ENCODE peak calls at places on chromosomes 13 and 19, in seven cellular contexts. One of them, this sample, is unnamed.
A peak's percentile ranks its signal among the peaks of the same experiment; 100 is the strongest.

GRCh38 chr19:52961981-52962380 is 700 bp downstream of the ZNF816 start:
- DNase-seq in LNCaP clone FGC: no peak
- DNase-seq in NT2/D1: no peak
- DNase-seq in tibial artery: no peak
- DNase-seq in A549: no peak
- DNase-seq in Jurkat, Clone E6-1: no peak
- DNase-seq in colonic mucosa: no peak
- DNase-seq in this sample: no peak

GRCh38 chr13:20843177-20843576 is 59.4 kb downstream of the XPO4 start:
- DNase-seq in LNCaP clone FGC: peak; percentile 46
- DNase-seq in NT2/D1: no peak
- DNase-seq in tibial artery: no peak
- DNase-seq in A549: no peak
- DNase-seq in Jurkat, Clone E6-1: no peak
- DNase-seq in colonic mucosa: no peak
- DNase-seq in this sample: no peak

GRCh38 chr19:29528946-29529645 is 3.3 kb downstream of the VSTM2B start:
- DNase-seq in LNCaP clone FGC: no peak
- DNase-seq in NT2/D1: no peak
- DNase-seq in tibial artery: no peak
- DNase-seq in A549: peak; percentile 54
- DNase-seq in Jurkat, Clone E6-1: no peak
- DNase-seq in colonic mucosa: no peak
- DNase-seq in this sample: no peak

GRCh38 chr19:30871979-30872378 is 477.3 kb downstream of the TSHZ3 start:
- DNase-seq in LNCaP clone FGC: no peak
- DNase-seq in NT2/D1: no peak
- DNase-seq in tibial artery: no peak
- DNase-seq in A549: no peak
- DNase-seq in Jurkat, Clone E6-1: no peak
- DNase-seq in colonic mucosa: no peak
- DNase-seq in this sample: no peak

GRCh38 chr19:4482721-4483120 is 10.6 kb downstream of the HDGFL2 start:
- DNase-seq in LNCaP clone FGC: no peak
- DNase-seq in NT2/D1: no peak
- DNase-seq in tibial artery: no peak
- DNase-seq in A549: no peak
- DNase-seq in Jurkat, Clone E6-1: no peak
- DNase-seq in colonic mucosa: no peak
- DNase-seq in this sample: no peak

GRCh38 chr13:39406688-39407087 is 196.3 kb downstream of the LHFPL6 start:
- DNase-seq in LNCaP clone FGC: no peak
- DNase-seq in NT2/D1: no peak
- DNase-seq in tibial artery: no peak
- DNase-seq in A549: no peak
- DNase-seq in Jurkat, Clone E6-1: peak; percentile 20
- DNase-seq in colonic mucosa: no peak
- DNase-seq in this sample: no peak

GRCh38 chr19:19224852-19225494 is 13.2 kb downstream of the NCAN start:
- DNase-seq in LNCaP clone FGC: peak; percentile 48
- DNase-seq in NT2/D1: peak; percentile 73
- DNase-seq in tibial artery: peak; percentile 69
- DNase-seq in A549: peak; percentile 92
- DNase-seq in Jurkat, Clone E6-1: peak; percentile 57
- DNase-seq in colonic mucosa: peak; percentile 80
- DNase-seq in this sample: peak; percentile 74

GRCh38 chr13:87884874-87885273 is 213.7 kb downstream of the SLITRK5 start:
- DNase-seq in LNCaP clone FGC: no peak
- DNase-seq in NT2/D1: peak; percentile 30
- DNase-seq in tibial artery: no peak
- DNase-seq in A549: no peak
- DNase-seq in Jurkat, Clone E6-1: no peak
- DNase-seq in colonic mucosa: no peak
- DNase-seq in this sample: no peak

GRCh38 chr19:5687360-5688198 is 2.5 kb upstream of the RPL36 start:
- DNase-seq in LNCaP clone FGC: no peak
- DNase-seq in NT2/D1: no peak
- DNase-seq in tibial artery: no peak
- DNase-seq in A549: no peak
- DNase-seq in Jurkat, Clone E6-1: no peak
- DNase-seq in colonic mucosa: no peak
- DNase-seq in this sample: no peak

GRCh38 chr13:28204043-28204442 is 65.7 kb downstream of the PAN3 start:
- DNase-seq in LNCaP clone FGC: no peak
- DNase-seq in NT2/D1: no peak
- DNase-seq in tibial artery: no peak
- DNase-seq in A549: no peak
- DNase-seq in Jurkat, Clone E6-1: no peak
- DNase-seq in colonic mucosa: no peak
- DNase-seq in this sample: no peak

GRCh38 chr19:5580116-5580515 is 12.4 kb upstream of the TINCR start:
- DNase-seq in LNCaP clone FGC: no peak
- DNase-seq in NT2/D1: no peak
- DNase-seq in tibial artery: no peak
- DNase-seq in A549: no peak
- DNase-seq in Jurkat, Clone E6-1: no peak
- DNase-seq in colonic mucosa: no peak
- DNase-seq in this sample: no peak

GRCh38 chr13:106133025-106133424 is 402.4 kb downstream of the EFNB2 start:
- DNase-seq in LNCaP clone FGC: no peak
- DNase-seq in NT2/D1: no peak
- DNase-seq in tibial artery: no peak
- DNase-seq in A549: no peak
- DNase-seq in Jurkat, Clone E6-1: no peak
- DNase-seq in colonic mucosa: no peak
- DNase-seq in this sample: no peak

GRCh38 chr19:19105365-19106060 is 32.8 kb downstream of the TMEM161A start:
- DNase-seq in LNCaP clone FGC: no peak
- DNase-seq in NT2/D1: peak; percentile 63
- DNase-seq in tibial artery: no peak
- DNase-seq in A549: peak; percentile 48
- DNase-seq in Jurkat, Clone E6-1: no peak
- DNase-seq in colonic mucosa: peak; percentile 74
- DNase-seq in this sample: no peak

GRCh38 chr13:107554355-107554905 is 660.9 kb downstream of the LIG4 start:
- DNase-seq in LNCaP clone FGC: no peak
- DNase-seq in NT2/D1: no peak
- DNase-seq in tibial artery: no peak
- DNase-seq in A549: no peak
- DNase-seq in Jurkat, Clone E6-1: no peak
- DNase-seq in colonic mucosa: no peak
- DNase-seq in this sample: no peak

GRCh38 chr19:2548966-2549365 is 73.0 kb downstream of the GADD45B start:
- DNase-seq in LNCaP clone FGC: no peak
- DNase-seq in NT2/D1: no peak
- DNase-seq in tibial artery: peak; percentile 60
- DNase-seq in A549: no peak
- DNase-seq in Jurkat, Clone E6-1: no peak
- DNase-seq in colonic mucosa: no peak
- DNase-seq in this sample: no peak

GRCh38 chr13:93254775-93255174 is 28.2 kb downstream of the GPC6 start:
- DNase-seq in LNCaP clone FGC: no peak
- DNase-seq in NT2/D1: no peak
- DNase-seq in tibial artery: no peak
- DNase-seq in A549: no peak
- DNase-seq in Jurkat, Clone E6-1: no peak
- DNase-seq in colonic mucosa: no peak
- DNase-seq in this sample: no peak

GRCh38 chr19:40191836-40192646 is 815 bp downstream of the MAP3K10 start:
- DNase-seq in LNCaP clone FGC: no peak
- DNase-seq in NT2/D1: no peak
- DNase-seq in tibial artery: no peak
- DNase-seq in A549: peak; percentile 70
- DNase-seq in Jurkat, Clone E6-1: no peak
- DNase-seq in colonic mucosa: peak; percentile 23
- DNase-seq in this sample: no peak

GRCh38 chr13:87669379-87669978 is 1.7 kb upstream of the SLITRK5 start:
- DNase-seq in LNCaP clone FGC: no peak
- DNase-seq in NT2/D1: no peak
- DNase-seq in tibial artery: no peak
- DNase-seq in A549: no peak
- DNase-seq in Jurkat, Clone E6-1: peak; percentile 55
- DNase-seq in colonic mucosa: no peak
- DNase-seq in this sample: no peak

GRCh38 chr19:12085074-12085818 is 20.7 kb downstream of the ZNF844 start:
- DNase-seq in LNCaP clone FGC: no peak
- DNase-seq in NT2/D1: no peak
- DNase-seq in tibial artery: no peak
- DNase-seq in A549: no peak
- DNase-seq in Jurkat, Clone E6-1: no peak
- DNase-seq in colonic mucosa: no peak
- DNase-seq in this sample: no peak

GRCh38 chr13:112770504-112770903 is 80.7 kb downstream of the ATP11A start:
- DNase-seq in LNCaP clone FGC: no peak
- DNase-seq in NT2/D1: no peak
- DNase-seq in tibial artery: no peak
- DNase-seq in A549: no peak
- DNase-seq in Jurkat, Clone E6-1: no peak
- DNase-seq in colonic mucosa: no peak
- DNase-seq in this sample: no peak

GRCh38 chr13:43263047-43263446 is 239.7 kb downstream of the DNAJC15 start:
- DNase-seq in LNCaP clone FGC: no peak
- DNase-seq in NT2/D1: no peak
- DNase-seq in tibial artery: no peak
- DNase-seq in A549: no peak
- DNase-seq in Jurkat, Clone E6-1: no peak
- DNase-seq in colonic mucosa: no peak
- DNase-seq in this sample: no peak

GRCh38 chr13:102978168-102978567 is 88.0 kb downstream of the SLC10A2 start:
- DNase-seq in LNCaP clone FGC: no peak
- DNase-seq in NT2/D1: no peak
- DNase-seq in tibial artery: no peak
- DNase-seq in A549: no peak
- DNase-seq in Jurkat, Clone E6-1: no peak
- DNase-seq in colonic mucosa: no peak
- DNase-seq in this sample: no peak

DNA sequence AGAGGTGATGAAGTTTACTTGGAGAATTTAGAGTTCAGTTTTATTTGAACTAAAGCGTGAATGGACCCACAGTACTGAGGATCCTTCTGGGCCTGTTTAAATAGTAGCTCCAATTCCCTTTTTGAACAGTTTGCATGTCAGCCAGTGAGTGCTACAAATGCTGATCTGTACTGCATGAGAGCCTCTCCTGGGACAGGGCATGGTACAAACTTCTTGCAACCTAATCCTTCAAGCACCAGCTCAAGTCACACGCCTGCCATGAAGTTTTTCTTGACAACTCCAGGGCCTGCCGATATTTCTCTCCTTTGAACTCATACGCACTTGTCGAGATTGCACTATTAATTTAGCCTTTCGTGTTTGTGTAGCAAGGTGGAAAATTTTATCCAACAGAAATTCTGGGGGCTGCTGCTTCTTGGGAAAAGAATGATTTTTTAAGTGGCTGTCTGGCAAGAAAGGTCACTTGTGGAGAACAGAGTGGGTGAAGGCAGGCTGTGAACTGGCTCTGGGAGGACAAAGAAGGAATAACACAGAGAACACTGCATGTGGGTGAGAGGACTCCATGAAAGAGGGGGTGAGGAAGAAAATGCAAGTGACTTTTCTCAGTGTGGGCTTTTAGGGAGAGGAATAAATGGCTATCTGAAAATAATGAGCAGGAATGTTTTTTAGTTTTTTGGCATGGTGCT is 192.5 kb downstream of the NDFIP2 start:
- DNase-seq in LNCaP clone FGC: no peak
- DNase-seq in NT2/D1: no peak
- DNase-seq in tibial artery: no peak
- DNase-seq in A549: no peak
- DNase-seq in Jurkat, Clone E6-1: no peak
- DNase-seq in colonic mucosa: no peak
- DNase-seq in this sample: no peak
- H3K4me3 ChIP-seq in LNCaP clone FGC: no peak overlapping the region
- H3K4me3 ChIP-seq in NT2/D1: no peak overlapping the region
- H3K4me3 ChIP-seq in tibial artery: no peak overlapping the region
- H3K4me3 ChIP-seq in A549: no peak overlapping the region
- H3K4me3 ChIP-seq in Jurkat, Clone E6-1: no peak overlapping the region
- H3K4me3 ChIP-seq in colonic mucosa: no peak overlapping the region
- H3K4me3 ChIP-seq in this sample: no peak overlapping the region

GRCh38 chr19:1259206-1259872 is 9.8 kb upstream of the CIRBP start:
- DNase-seq in LNCaP clone FGC: no peak
- DNase-seq in NT2/D1: no peak
- DNase-seq in tibial artery: peak; percentile 87
- DNase-seq in A549: peak; percentile 25
- DNase-seq in Jurkat, Clone E6-1: peak; percentile 69
- DNase-seq in colonic mucosa: peak; percentile 86
- DNase-seq in this sample: peak; percentile 83
- H3K4me3 ChIP-seq in LNCaP clone FGC: no peak overlapping the region
- H3K4me3 ChIP-seq in NT2/D1: no peak overlapping the region
- H3K4me3 ChIP-seq in tibial artery: peak overlapping the region; percentile 31
- H3K4me3 ChIP-seq in A549: peak overlapping the region; percentile 29
- H3K4me3 ChIP-seq in Jurkat, Clone E6-1: peak overlapping the region; percentile 50
- H3K4me3 ChIP-seq in colonic mucosa: peak overlapping the region; percentile 54
- H3K4me3 ChIP-seq in this sample: peak overlapping the region; percentile 4

DNA sequence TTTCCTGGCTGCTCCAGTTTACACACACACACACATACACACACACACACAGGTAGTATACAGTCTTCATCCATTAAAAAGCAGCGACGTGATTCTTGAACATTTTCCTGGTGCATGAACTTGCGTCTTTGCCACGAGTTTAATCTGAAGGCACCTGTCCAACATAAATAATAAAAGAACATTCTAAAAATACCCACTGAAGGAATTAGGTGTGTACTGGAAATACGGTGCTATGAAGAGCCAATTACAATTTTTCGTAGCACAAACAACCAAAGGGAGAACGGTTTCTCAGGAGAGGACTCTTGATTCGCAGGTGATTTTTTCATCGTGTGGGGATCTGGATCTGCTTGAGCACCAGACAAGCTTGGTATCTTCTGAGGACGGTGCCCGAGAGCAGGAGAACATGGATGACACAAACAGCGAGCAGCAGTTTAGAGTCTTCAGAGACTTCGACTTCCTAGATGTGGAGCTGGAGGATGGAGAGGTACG is 61.2 kb downstream of the ZAR1L start:
- DNase-seq in LNCaP clone FGC: peak; percentile 88
- DNase-seq in NT2/D1: no peak
- DNase-seq in tibial artery: no peak
- DNase-seq in A549: no peak
- DNase-seq in Jurkat, Clone E6-1: no peak
- DNase-seq in colonic mucosa: peak; percentile 52
- DNase-seq in this sample: no peak
- H3K4me3 ChIP-seq in LNCaP clone FGC: peak overlapping the region; percentile 25
- H3K4me3 ChIP-seq in NT2/D1: no peak overlapping the region
- H3K4me3 ChIP-seq in tibial artery: peak overlapping the region; percentile 48
- H3K4me3 ChIP-seq in A549: no peak overlapping the region
- H3K4me3 ChIP-seq in Jurkat, Clone E6-1: no peak overlapping the region
- H3K4me3 ChIP-seq in colonic mucosa: peak overlapping the region; percentile 7
- H3K4me3 ChIP-seq in this sample: no peak overlapping the region

DNA sequence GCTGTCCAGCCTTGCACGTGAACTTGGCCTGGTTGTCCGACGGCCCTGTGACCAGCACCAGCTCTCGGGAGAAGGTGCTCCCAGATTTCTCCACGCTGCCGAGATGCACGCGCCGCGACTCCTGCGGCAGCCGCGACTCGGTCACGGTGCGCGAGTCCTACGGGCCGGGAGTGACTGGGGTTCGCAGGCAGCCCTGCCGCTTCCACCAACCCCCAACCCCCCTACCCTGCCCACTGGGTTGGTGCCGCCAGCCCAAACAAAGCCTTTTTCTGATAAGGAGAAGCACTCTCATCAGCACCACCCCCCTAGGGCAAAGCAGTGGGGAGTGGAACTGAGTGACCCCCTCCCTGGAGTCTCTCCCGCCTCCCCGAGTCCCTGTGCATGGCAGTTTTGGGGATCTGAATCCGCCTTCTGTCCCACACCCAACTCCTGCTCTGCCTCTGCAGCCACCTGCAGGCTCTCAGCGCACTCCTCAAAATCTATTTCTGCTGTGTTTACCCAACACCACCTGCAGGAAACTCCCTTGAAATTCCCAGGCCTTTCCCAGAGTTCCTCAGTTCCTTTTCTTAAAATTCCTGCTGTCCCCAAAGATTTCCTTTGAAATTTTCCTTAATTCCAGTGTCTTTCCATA is 6.2 kb downstream of the NPHS1 start:
- DNase-seq in LNCaP clone FGC: no peak
- DNase-seq in NT2/D1: no peak
- DNase-seq in tibial artery: no peak
- DNase-seq in A549: peak; percentile 88
- DNase-seq in Jurkat, Clone E6-1: no peak
- DNase-seq in colonic mucosa: peak; percentile 47
- DNase-seq in this sample: no peak
- H3K4me3 ChIP-seq in LNCaP clone FGC: no peak overlapping the region
- H3K4me3 ChIP-seq in NT2/D1: peak overlapping the region; percentile 32
- H3K4me3 ChIP-seq in tibial artery: peak overlapping the region; percentile 22
- H3K4me3 ChIP-seq in A549: peak overlapping the region; percentile 49
- H3K4me3 ChIP-seq in Jurkat, Clone E6-1: no peak overlapping the region
- H3K4me3 ChIP-seq in colonic mucosa: peak overlapping the region; percentile 20
- H3K4me3 ChIP-seq in this sample: no peak overlapping the region